ENCODE peak calls at places on chromosomes 4 and X, in four cellular contexts. J is right atrium auricular region, Y is astrocyte, O is mammary epithelial cell. H is an unnamed sample. For H3K9me3, the result is how much of the 10 kb centered on the place peaks cover.

GRCh38 chr4:101157415-101158135 is 189.8 kb downstream of the PPP3CA start:
- DNase-seq in J (no peak), Y (peak), O (no peak), H (no peak)

GRCh38 chr4:185244763-185245162 is 35.4 kb downstream of the SNX25 start:
- DNase-seq in J (no peak), Y (no peak), O (no peak), H (no peak)

GRCh38 chrX:40420899-40421729 is 159.7 kb upstream of the ATP6AP2 start:
- DNase-seq in J (no peak), Y (peak), O (peak), H (peak)

GRCh38 chr4:145042601-145043000 is 55.4 kb downstream of the ANAPC10 start:
- DNase-seq in J (no peak), Y (no peak), O (no peak), H (no peak)

GRCh38 chr4:38189445-38189844 is 229.2 kb downstream of the PTTG2 start:
- DNase-seq in J (no peak), Y (peak), O (peak), H (peak)

GRCh38 chr4:183300070-183300469 is 20.0 kb downstream of the CLDN22 start:
- DNase-seq in J (no peak), Y (peak), O (no peak), H (no peak)

GRCh38 chr4:2484169-2484568 is 15.3 kb downstream of the RNF4 start:
- DNase-seq in J (no peak), Y (no peak), O (no peak), H (no peak)

GRCh38 chrX:119688856-119689455 is 4.0 kb downstream of the SEPTIN6 start:
- DNase-seq in J (no peak), Y (no peak), O (no peak), H (no peak)

GRCh38 chrX:38375888-38376287 is 23.5 kb downstream of the OTC start:
- DNase-seq in J (no peak), Y (no peak), O (peak), H (no peak)

GRCh38 chr4:77178560-77178959 is 21.6 kb downstream of the CCNG2 start:
- DNase-seq in J (no peak), Y (no peak), O (no peak), H (no peak)

GRCh38 chrX:50456712-50457484 is 13.7 kb downstream of the DGKK start:
- DNase-seq in J (no peak), Y (no peak), O (no peak), H (no peak)

GRCh38 chr4:25090516-25090915 is 59.8 kb upstream of the LGI2 start:
- DNase-seq in J (no peak), Y (peak), O (no peak), H (peak)

GRCh38 chrX:17007134-17007768 is 60.8 kb downstream of the REPS2 start:
- DNase-seq in J (no peak), Y (no peak), O (peak), H (no peak)

GRCh38 chr4:182805606-182806149 is 111.5 kb downstream of the DCTD start:
- DNase-seq in J (no peak), Y (no peak), O (no peak), H (no peak)

GRCh38 chrX:34584781-34585180 is 72.3 kb downstream of the TMEM47 start:
- DNase-seq in J (no peak), Y (no peak), O (peak), H (no peak)

GRCh38 chrX:128906753-128907152 is 616.5 kb downstream of the SMARCA1 start:
- DNase-seq in J (no peak), Y (no peak), O (no peak), H (no peak)

GRCh38 chr4:156838761-156839160 is 132.8 kb downstream of the PDGFC start:
- DNase-seq in J (no peak), Y (peak), O (no peak), H (no peak)

GRCh38 chrX:148665001-148665400 is 164.6 kb downstream of the AFF2 start:
- DNase-seq in J (no peak), Y (no peak), O (no peak), H (no peak)
- H3K9me3 ChIP-seq in J (under half), Y (under half), O (under half), H (under half)

GRCh38 chrX:81729269-81729777 is 527.4 kb downstream of the SH3BGRL start:
- DNase-seq in J (no peak), Y (no peak), O (no peak), H (no peak)
- H3K9me3 ChIP-seq in J (under half), Y (under half), O (under half), H (under half)

DNA sequence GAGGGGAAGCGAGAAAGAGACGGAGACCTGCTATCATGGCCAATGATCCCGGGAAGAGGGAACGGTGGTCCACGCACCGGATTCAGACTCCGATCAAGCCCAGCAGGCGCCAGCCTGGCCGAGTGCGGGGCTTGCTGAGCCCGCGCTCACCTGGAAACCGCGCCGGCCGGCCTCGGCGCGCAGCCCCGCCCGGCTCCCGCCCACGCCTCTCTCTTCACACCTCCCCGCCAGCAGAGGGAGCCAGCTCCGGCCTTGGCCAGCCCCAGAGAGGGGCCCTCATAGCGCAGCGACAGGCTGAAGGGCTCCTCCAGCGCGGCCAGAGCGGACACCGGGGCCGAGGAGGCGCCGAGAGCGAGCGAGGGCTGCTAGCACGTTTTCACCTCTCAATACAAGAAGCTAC is 36.8 kb upstream of the SPANXN2 start:
- DNase-seq in J (no peak), Y (no peak), O (no peak), H (no peak)
- H3K9me3 ChIP-seq in J (under half), Y (under half), O (under half), H (under half)

GRCh38 chrX:152038798-152039197 is 64.3 kb upstream of the GABRE start:
- DNase-seq in J (no peak), Y (no peak), O (peak), H (no peak)

GRCh38 chrX:152044383-152044782 is 69.9 kb upstream of the GABRE start:
- DNase-seq in J (no peak), Y (no peak), O (no peak), H (no peak)
- H3K9me3 ChIP-seq in J (under half), Y (under half), O (under half), H (under half)

DNA sequence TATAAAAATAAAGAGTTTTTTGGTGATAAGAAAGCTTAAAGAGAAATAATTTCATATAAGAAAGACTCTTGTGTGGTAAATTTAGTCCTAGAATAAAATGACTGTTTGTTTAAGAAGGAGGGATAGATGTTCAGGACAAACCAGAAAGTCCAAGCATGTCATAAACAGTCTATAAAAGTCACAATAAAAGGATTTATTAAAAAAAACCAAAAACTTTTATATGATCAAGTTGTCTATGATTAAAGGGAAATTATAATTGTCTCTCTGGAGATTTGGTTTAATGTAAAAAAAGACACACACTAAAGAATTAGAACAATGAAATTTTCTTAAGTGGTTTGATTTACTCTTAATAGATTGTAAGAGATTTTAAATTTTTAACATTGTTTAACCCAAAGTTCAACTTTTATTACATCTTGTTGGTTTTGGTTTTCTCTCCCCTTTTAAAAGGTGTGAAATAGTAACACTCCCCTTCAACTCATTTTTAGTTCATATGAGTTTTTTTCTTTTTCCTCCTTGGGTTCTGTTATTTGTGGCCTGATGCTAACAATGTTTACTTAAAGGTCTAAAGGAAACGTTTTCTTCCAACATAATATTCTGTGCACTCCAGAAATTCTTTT is 89.7 kb downstream of the PDHA2 start:
- DNase-seq in J (no peak), Y (peak), O (no peak), H (no peak)
- H3K9me3 ChIP-seq in J (under half), Y (under half), O (under half), H (under half)

DNA sequence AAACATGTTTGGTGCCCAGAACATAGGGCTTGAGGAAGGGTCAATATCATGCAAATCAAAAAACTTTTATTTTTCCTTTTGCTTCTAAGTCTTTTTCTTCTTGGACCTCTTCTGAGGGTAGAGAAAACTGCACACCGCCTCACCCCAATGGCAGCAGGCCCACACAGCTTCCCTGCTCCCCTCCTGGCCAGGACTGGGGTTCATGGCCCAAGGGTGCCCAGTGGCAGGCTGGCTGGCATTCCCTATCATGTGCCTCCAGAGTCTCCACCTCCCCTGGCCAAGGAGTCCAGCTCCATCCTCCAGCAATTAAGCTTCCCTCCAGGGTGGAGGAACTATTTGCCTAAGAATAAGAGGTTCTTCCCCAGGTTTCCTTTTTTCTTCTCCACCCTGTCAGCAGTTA is 529.6 kb upstream of the SPANXN1 start:
- DNase-seq in J (no peak), Y (no peak), O (no peak), H (no peak)
- H3K9me3 ChIP-seq in J (under half), Y (under half), O (under half), H (under half)

DNA sequence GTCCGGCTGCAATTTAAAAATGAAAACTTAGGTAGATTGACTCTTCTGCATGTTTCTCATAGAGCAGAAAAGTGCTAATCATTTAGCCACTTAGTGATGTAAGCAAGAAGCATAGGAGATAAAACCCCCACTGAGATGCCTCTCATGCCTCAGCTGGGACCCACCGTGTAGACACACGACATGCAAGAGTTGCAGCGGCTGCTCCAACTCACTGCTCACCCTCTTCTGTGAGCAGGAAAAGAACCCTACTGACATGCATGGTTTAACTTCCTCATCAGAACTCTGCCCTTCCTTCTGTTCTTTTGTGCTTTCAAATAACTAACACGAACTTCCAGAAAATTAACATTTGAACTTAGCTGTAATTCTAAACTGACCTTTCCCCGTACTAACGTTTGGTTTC is 41.0 kb downstream of the MAP7D3 start:
- DNase-seq in J (no peak), Y (no peak), O (no peak), H (no peak)
- H3K9me3 ChIP-seq in J (under half), Y (under half), O (under half), H (under half)

GRCh38 chr4:71860643-71861042 is 76.8 kb upstream of the GC start:
- DNase-seq in J (no peak), Y (no peak), O (peak), H (no peak)

GRCh38 chr4:71855944-71856343 is 72.1 kb upstream of the GC start:
- DNase-seq in J (no peak), Y (no peak), O (no peak), H (no peak)

GRCh38 chr4:71862315-71862714 is 78.4 kb upstream of the GC start:
- DNase-seq in J (no peak), Y (no peak), O (no peak), H (no peak)

GRCh38 chr4:71863457-71863856 is 79.6 kb upstream of the GC start:
- DNase-seq in J (no peak), Y (no peak), O (no peak), H (no peak)

GRCh38 chr4:71857713-71858451 is 74.0 kb upstream of the GC start:
- DNase-seq in J (no peak), Y (no peak), O (no peak), H (no peak)
- H3K9me3 ChIP-seq in J (under half), Y (under half), O (under half), H (under half)

DNA sequence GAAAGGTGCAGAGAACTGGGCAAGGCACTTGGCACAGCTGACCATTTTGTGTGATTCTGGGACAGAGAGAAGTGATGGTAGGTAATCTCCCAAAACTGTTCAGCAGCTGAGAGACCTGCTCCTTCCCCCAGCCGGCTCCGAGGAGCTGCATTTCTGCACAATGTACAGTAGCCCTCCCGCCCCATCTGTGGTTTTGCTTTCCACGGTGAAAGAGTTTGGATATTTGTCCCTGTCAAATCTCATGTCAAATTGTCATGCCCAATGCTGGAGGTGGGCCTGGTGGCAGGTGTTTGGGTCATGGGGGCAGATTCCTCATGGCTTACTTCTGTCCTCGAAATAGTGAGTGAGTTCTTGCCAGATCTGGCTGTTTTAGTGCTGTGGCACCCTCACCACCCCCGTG is 90.5 kb upstream of the CD99 start:
- DNase-seq in J (no peak), Y (no peak), O (no peak), H (no peak)
- H3K9me3 ChIP-seq in J (under half), Y (under half), O (under half), H (under half)